ENCODE peak calls at places on chromosomes 11 and 22, in six cellular contexts. V is HCT116, J is HepG2, N is K562, X is H1, G is GM12878. K is an unnamed sample. For H3K4me1, the result is how much of the 10 kb centered on the place peaks cover.

GRCh38 chr22:46592390-46592872 is 27.8 kb upstream of the GRAMD4 start:
- DNase-seq in V (no peak), J (no peak), N (peak), X (no peak), G (no peak), K (no peak)

GRCh38 chr11:18485905-18486528 is 30.4 kb downstream of the LDHAL6A start:
- DNase-seq in V (no peak), J (no peak), N (no peak), X (no peak), G (no peak), K (no peak)

GRCh38 chr11:33394431-33395109 is 137.4 kb downstream of the HIPK3 start:
- DNase-seq in V (no peak), J (no peak), N (no peak), X (no peak), G (no peak), K (no peak)

GRCh38 chr22:37609240-37610152 is 862 bp downstream of the GGA1 start:
- DNase-seq in V (no peak), J (no peak), N (peak), X (no peak), G (no peak), K (no peak)

GRCh38 chr11:124791626-124792341 is 8.4 kb downstream of the MSANTD2 start:
- DNase-seq in V (no peak), J (no peak), N (no peak), X (no peak), G (no peak), K (no peak)

GRCh38 chr11:5932671-5933070 is 9.4 kb upstream of the OR56A3 start:
- DNase-seq in V (no peak), J (no peak), N (no peak), X (no peak), G (no peak), K (no peak)

GRCh38 chr11:33701831-33702230 is 1.2 kb upstream of the C11orf91 start:
- DNase-seq in V (no peak), J (no peak), N (no peak), X (no peak), G (no peak), K (no peak)

GRCh38 chr11:105838668-105839403 is 183.2 kb downstream of the MSANTD4 start:
- DNase-seq in V (peak), J (no peak), N (no peak), X (no peak), G (no peak), K (no peak)

GRCh38 chr11:67032830-67033555 is 10.1 kb downstream of the SYT12 start:
- DNase-seq in V (no peak), J (no peak), N (no peak), X (no peak), G (no peak), K (no peak)

GRCh38 chr11:99098751-99099150 is 78.0 kb downstream of the CNTN5 start:
- DNase-seq in V (no peak), J (no peak), N (no peak), X (no peak), G (peak), K (no peak)

GRCh38 chr11:94871491-94872185 is 101.7 kb downstream of the CWC15 start:
- DNase-seq in V (no peak), J (no peak), N (no peak), X (no peak), G (no peak), K (no peak)

GRCh38 chr11:133531450-133531849 is 851 bp downstream of the OPCML start:
- DNase-seq in V (no peak), J (no peak), N (no peak), X (no peak), G (no peak), K (no peak)

GRCh38 chr11:75328426-75329277 is 22.8 kb downstream of the ARRB1 start:
- DNase-seq in V (peak), J (peak), N (peak), X (no peak), G (peak), K (peak)

GRCh38 chr11:131767421-131767820 is 397.0 kb downstream of the NTM start:
- DNase-seq in V (no peak), J (no peak), N (no peak), X (no peak), G (no peak), K (no peak)

GRCh38 chr11:134578807-134579708 is 167.0 kb upstream of the B3GAT1 start:
- DNase-seq in V (peak), J (peak), N (peak), X (no peak), G (no peak), K (no peak)

GRCh38 chr11:134639586-134640330 is 227.7 kb upstream of the B3GAT1 start:
- DNase-seq in V (peak), J (no peak), N (no peak), X (no peak), G (no peak), K (no peak)

GRCh38 chr11:134476435-134477021 is 64.5 kb upstream of the B3GAT1 start:
- DNase-seq in V (no peak), J (no peak), N (no peak), X (peak), G (no peak), K (peak)

GRCh38 chr11:2775626-2776350 is 76.0 kb upstream of the KCNQ1OT1 start:
- DNase-seq in V (no peak), J (no peak), N (no peak), X (no peak), G (no peak), K (no peak)

GRCh38 chr11:35005156-35005780 is 88.8 kb downstream of the PDHX start:
- DNase-seq in V (no peak), J (no peak), N (no peak), X (no peak), G (no peak), K (no peak)

GRCh38 chr11:31295308-31295707 is 74.2 kb downstream of the DCDC1 start:
- DNase-seq in V (no peak), J (no peak), N (no peak), X (no peak), G (no peak), K (no peak)

GRCh38 chr11:128904872-128905344 is 13.8 kb downstream of the KCNJ5 start:
- DNase-seq in V (no peak), J (no peak), N (peak), X (no peak), G (no peak), K (no peak)

GRCh38 chr11:86196924-86197323 is 47.6 kb upstream of the EED start:
- DNase-seq in V (no peak), J (no peak), N (no peak), X (no peak), G (no peak), K (no peak)

GRCh38 chr11:45732343-45732742 is 66.9 kb upstream of the CHST1 start:
- DNase-seq in V (no peak), J (no peak), N (no peak), X (no peak), G (no peak), K (no peak)

GRCh38 chr11:61743486-61744095 is 8.8 kb upstream of the MYRF start:
- DNase-seq in V (no peak), J (no peak), N (peak), X (no peak), G (no peak), K (no peak)

GRCh38 chr22:38257650-38258246 is 15.1 kb downstream of the TMEM184B start:
- DNase-seq in V (no peak), J (no peak), N (no peak), X (no peak), G (no peak), K (no peak)

GRCh38 chr22:16967453-16968217 is 40.4 kb downstream of the GAB4 start:
- DNase-seq in V (no peak), J (no peak), N (no peak), X (no peak), G (no peak), K (no peak)

GRCh38 chr22:16972311-16972710 is 35.7 kb downstream of the GAB4 start:
- DNase-seq in V (no peak), J (no peak), N (no peak), X (no peak), G (no peak), K (no peak)

GRCh38 chr22:16968218-16968595 is 39.8 kb downstream of the GAB4 start:
- DNase-seq in V (no peak), J (no peak), N (no peak), X (no peak), G (no peak), K (no peak)

GRCh38 chr22:16970446-16970845 is 37.6 kb downstream of the GAB4 start:
- DNase-seq in V (no peak), J (no peak), N (no peak), X (no peak), G (no peak), K (no peak)

DNA sequence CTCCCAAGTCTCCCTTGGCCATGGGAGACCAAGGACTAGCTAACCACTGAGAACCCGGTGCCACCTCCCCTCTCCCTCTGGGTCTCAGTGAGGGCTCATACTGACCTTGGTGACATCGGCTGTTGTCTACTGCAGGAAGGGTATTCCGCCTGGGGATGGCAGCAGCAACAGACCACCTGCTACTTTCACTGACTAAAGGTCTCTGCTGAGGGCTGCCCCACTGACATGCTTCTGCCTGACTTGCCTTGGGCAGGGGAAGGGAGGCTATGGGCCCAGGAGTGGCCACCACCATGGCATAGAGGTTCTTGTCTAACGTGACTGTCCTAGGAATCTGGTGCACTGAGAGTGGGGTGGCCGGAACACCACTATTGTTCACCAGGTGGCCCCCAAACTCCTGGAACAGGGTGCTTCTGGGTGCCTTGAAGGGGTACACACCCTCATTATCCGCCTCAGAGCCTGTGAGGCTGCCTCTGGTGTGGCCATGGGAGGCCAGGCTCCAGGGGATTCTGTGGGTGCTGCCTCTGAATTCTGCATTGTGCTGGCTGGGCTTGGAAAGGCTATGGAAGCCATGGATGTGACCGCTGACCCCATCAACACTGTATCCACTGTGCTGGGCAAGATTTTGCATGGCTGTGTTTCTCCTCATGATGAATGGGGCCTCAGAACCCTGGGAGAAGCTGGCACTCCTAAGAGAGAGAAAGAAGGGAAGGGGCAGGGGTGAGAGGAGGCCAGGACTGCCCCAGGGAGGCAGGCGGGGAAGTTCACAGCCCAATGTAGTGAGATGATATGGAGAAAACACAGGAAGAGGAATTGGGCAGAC is 38.3 kb downstream of the GAB4 start:
- DNase-seq in V (no peak), J (no peak), N (no peak), X (no peak), G (no peak), K (no peak)
- H3K4me3 ChIP-seq in V (no peak), J (no peak), N (no peak), X (no peak), G (no peak), K (no peak)

DNA sequence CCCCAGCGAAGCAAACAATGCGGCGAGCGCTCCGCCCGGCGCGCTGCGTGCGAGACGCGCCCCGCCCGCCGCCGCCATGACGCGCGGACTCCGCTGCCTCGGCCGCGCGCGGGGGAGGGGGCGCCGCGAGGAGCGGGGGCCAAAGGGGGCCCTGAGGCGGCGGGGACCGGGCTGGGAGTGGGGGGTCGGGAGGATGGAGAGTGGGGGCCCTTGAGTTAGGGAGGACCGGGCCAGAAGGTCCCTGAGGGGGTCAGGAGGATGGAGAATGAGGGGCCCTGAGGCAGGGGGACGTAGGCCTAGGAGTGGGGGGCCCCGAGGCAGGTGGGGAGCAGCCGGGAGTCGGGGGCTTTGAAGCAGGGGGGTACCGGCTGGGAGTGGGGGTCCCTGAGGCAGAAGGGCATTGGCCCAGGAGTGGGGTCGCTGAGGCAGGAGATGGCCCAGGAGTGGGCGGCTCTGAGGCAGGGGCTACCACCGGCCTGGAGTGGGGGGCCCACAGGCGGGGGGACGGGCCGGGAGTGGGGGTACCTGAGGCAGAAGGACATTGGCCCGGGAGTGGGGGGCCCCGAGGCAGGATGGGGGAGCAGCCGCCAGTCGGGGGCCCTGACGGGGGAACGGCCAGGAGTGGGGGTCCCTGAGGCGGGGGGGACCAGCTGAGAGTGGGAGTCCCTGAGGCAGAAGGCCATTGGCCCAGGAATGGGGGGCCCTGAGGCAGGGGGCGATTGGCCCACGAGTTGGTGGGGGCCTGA is at the start of gene BRD1:
- DNase-seq in V (no peak), J (no peak), N (peak), X (no peak), G (no peak), K (no peak)
- H3K4me1 ChIP-seq in V (under half), J (under half), N (under half), X (under half), G (under half), K (under half)

GRCh38 chr22:30905696-30906341 is 62.8 kb downstream of the MORC2 start:
- DNase-seq in V (no peak), J (no peak), N (no peak), X (no peak), G (no peak), K (no peak)
- TF ChIP-seq ZNF274 in V (no peak), J (no peak), N (no peak), X (no peak), G (no peak), K (no peak)

GRCh38 chr22:23903328-23903971 is 9.3 kb downstream of the MIF start:
- DNase-seq in V (no peak), J (no peak), N (no peak), X (no peak), G (no peak), K (no peak)

GRCh38 chr22:23901600-23901999 is 7.4 kb downstream of the MIF start:
- DNase-seq in V (no peak), J (no peak), N (no peak), X (no peak), G (no peak), K (no peak)

GRCh38 chr22:23906641-23907040 is 12.5 kb downstream of the MIF start:
- DNase-seq in V (no peak), J (no peak), N (no peak), X (no peak), G (no peak), K (no peak)

GRCh38 chr22:23908561-23909205 is 14.5 kb downstream of the MIF start:
- DNase-seq in V (no peak), J (no peak), N (no peak), X (no peak), G (no peak), K (no peak)

DNA sequence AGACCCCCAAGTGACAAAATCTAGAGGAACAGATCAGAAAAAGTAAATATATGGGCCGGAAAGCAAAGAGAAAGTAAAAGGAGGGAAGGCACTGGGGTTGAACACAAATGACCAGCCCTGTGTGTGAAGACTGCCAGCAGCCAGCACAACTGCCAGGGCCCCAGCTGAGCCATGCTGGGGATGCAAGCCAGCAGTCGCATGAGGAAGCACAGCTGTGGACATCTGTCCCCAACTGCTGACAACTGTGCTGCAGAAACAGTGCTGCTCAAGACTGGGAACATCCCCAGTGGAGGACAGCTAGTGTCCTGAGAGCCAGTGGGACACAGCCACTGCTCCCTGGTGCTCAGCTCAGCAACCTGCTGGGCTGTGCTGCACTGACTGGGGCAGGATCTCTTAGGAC is 10.7 kb downstream of the MIF start:
- DNase-seq in V (no peak), J (no peak), N (no peak), X (no peak), G (no peak), K (no peak)
- H3K4me3 ChIP-seq in V (no peak), J (no peak), N (no peak), X (no peak), G (no peak), K (no peak)

GRCh38 chr22:40346178-40347064 is at the start of gene ADSL:
- DNase-seq in V (peak), J (peak), N (peak), X (peak), G (peak), K (peak)
- H3K4me1 ChIP-seq in V (under half), J (half or more), N (under half), X (under half), G (under half), K (under half)

GRCh38 chr11:78922886-78923625 is 348.4 kb upstream of the NARS2 start:
- DNase-seq in V (no peak), J (no peak), N (no peak), X (no peak), G (no peak), K (no peak)
- TF ChIP-seq ZNF274 in V (no peak), J (no peak), N (no peak), X (no peak), G (no peak), K (no peak)

DNA sequence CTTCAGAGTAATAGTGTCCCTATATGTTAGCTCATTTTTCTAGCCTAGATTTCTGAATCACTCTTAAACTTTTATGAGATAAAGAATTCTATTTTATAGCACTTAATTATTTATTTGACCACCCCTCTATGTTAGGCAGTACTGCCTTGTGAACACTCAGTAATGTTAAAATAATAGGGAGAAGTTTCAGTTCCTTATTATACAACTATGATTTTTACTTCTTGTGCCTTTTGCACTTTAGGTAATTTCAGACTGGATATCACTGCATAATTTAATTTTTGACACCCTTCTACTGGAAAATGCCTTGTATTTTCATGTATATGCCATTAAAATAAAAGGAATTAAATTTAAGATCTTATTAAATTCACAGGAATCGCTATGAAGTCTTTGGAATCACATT is 3.1 kb downstream of the BCO2 start:
- DNase-seq in V (no peak), J (no peak), N (no peak), X (no peak), G (no peak), K (no peak)
- H3K4me3 ChIP-seq in V (no peak), J (no peak), N (no peak), X (no peak), G (no peak), K (no peak)

K was measured in NT2/D1.